ENCODE peak calls at places on chromosomes 11 and 22, in ten cellular contexts. One of them, this sample, is unnamed.

GRCh38 chr11:57514538-57515331 is 767 bp downstream of the SLC43A1 start:
- DNase-seq in progenitor cell of endocrine pancreas: no peak
- DNase-seq in activated T-cell treated with anti-CD3 and anti-CD28 coated beads, Interleukin-2, amount 50 U/mL, for 72 hours: peak
- DNase-seq in neural crest cell: peak
- DNase-seq in mesenchymal stem cell: peak
- DNase-seq in GM13977: peak
- DNase-seq in astrocyte of the cerebellum: no peak
- DNase-seq in activated CD4-positive, alpha-beta T cell treated with anti-CD3 and anti-CD28 coated beads for 24 hours: no peak
- DNase-seq in BJ: no peak
- DNase-seq in effector CD4-positive, alpha-beta T cell: peak
- DNase-seq in this sample: peak

GRCh38 chr22:21815958-21816357 is 51.5 kb downstream of the MAPK1 start:
- DNase-seq in progenitor cell of endocrine pancreas: no peak
- DNase-seq in activated T-cell treated with anti-CD3 and anti-CD28 coated beads, Interleukin-2, amount 50 U/mL, for 72 hours: no peak
- DNase-seq in neural crest cell: no peak
- DNase-seq in mesenchymal stem cell: no peak
- DNase-seq in GM13977: no peak
- DNase-seq in astrocyte of the cerebellum: no peak
- DNase-seq in activated CD4-positive, alpha-beta T cell treated with anti-CD3 and anti-CD28 coated beads for 24 hours: no peak
- DNase-seq in BJ: no peak
- DNase-seq in effector CD4-positive, alpha-beta T cell: no peak
- DNase-seq in this sample: no peak

GRCh38 chr22:30870451-30871345 is 97.9 kb downstream of the MORC2 start:
- DNase-seq in progenitor cell of endocrine pancreas: no peak
- DNase-seq in activated T-cell treated with anti-CD3 and anti-CD28 coated beads, Interleukin-2, amount 50 U/mL, for 72 hours: no peak
- DNase-seq in neural crest cell: no peak
- DNase-seq in mesenchymal stem cell: no peak
- DNase-seq in GM13977: no peak
- DNase-seq in astrocyte of the cerebellum: no peak
- DNase-seq in activated CD4-positive, alpha-beta T cell treated with anti-CD3 and anti-CD28 coated beads for 24 hours: no peak
- DNase-seq in BJ: no peak
- DNase-seq in effector CD4-positive, alpha-beta T cell: no peak
- DNase-seq in this sample: no peak

GRCh38 chr11:105073486-105074200 is 28.5 kb upstream of the CARD16 start:
- DNase-seq in progenitor cell of endocrine pancreas: no peak
- DNase-seq in activated T-cell treated with anti-CD3 and anti-CD28 coated beads, Interleukin-2, amount 50 U/mL, for 72 hours: no peak
- DNase-seq in neural crest cell: no peak
- DNase-seq in mesenchymal stem cell: no peak
- DNase-seq in GM13977: no peak
- DNase-seq in astrocyte of the cerebellum: no peak
- DNase-seq in activated CD4-positive, alpha-beta T cell treated with anti-CD3 and anti-CD28 coated beads for 24 hours: no peak
- DNase-seq in BJ: no peak
- DNase-seq in effector CD4-positive, alpha-beta T cell: no peak
- DNase-seq in this sample: no peak

GRCh38 chr11:65895482-65895981 is 4.7 kb downstream of the FOSL1 start:
- DNase-seq in progenitor cell of endocrine pancreas: no peak
- DNase-seq in activated T-cell treated with anti-CD3 and anti-CD28 coated beads, Interleukin-2, amount 50 U/mL, for 72 hours: no peak
- DNase-seq in neural crest cell: no peak
- DNase-seq in mesenchymal stem cell: no peak
- DNase-seq in GM13977: no peak
- DNase-seq in astrocyte of the cerebellum: no peak
- DNase-seq in activated CD4-positive, alpha-beta T cell treated with anti-CD3 and anti-CD28 coated beads for 24 hours: no peak
- DNase-seq in BJ: no peak
- DNase-seq in effector CD4-positive, alpha-beta T cell: no peak
- DNase-seq in this sample: no peak

GRCh38 chr11:118059231-118059940 is 17.5 kb upstream of the TMPRSS4 start:
- DNase-seq in progenitor cell of endocrine pancreas: no peak
- DNase-seq in activated T-cell treated with anti-CD3 and anti-CD28 coated beads, Interleukin-2, amount 50 U/mL, for 72 hours: no peak
- DNase-seq in neural crest cell: no peak
- DNase-seq in mesenchymal stem cell: no peak
- DNase-seq in GM13977: no peak
- DNase-seq in astrocyte of the cerebellum: no peak
- DNase-seq in activated CD4-positive, alpha-beta T cell treated with anti-CD3 and anti-CD28 coated beads for 24 hours: no peak
- DNase-seq in BJ: no peak
- DNase-seq in effector CD4-positive, alpha-beta T cell: no peak
- DNase-seq in this sample: peak

GRCh38 chr11:3970101-3970500 is 114.6 kb downstream of the STIM1 start:
- DNase-seq in progenitor cell of endocrine pancreas: no peak
- DNase-seq in activated T-cell treated with anti-CD3 and anti-CD28 coated beads, Interleukin-2, amount 50 U/mL, for 72 hours: peak
- DNase-seq in neural crest cell: no peak
- DNase-seq in mesenchymal stem cell: no peak
- DNase-seq in GM13977: no peak
- DNase-seq in astrocyte of the cerebellum: no peak
- DNase-seq in activated CD4-positive, alpha-beta T cell treated with anti-CD3 and anti-CD28 coated beads for 24 hours: no peak
- DNase-seq in BJ: no peak
- DNase-seq in effector CD4-positive, alpha-beta T cell: no peak
- DNase-seq in this sample: no peak

GRCh38 chr11:27040302-27041115 is at the start of gene BBOX1:
- DNase-seq in progenitor cell of endocrine pancreas: no peak
- DNase-seq in activated T-cell treated with anti-CD3 and anti-CD28 coated beads, Interleukin-2, amount 50 U/mL, for 72 hours: no peak
- DNase-seq in neural crest cell: no peak
- DNase-seq in mesenchymal stem cell: no peak
- DNase-seq in GM13977: no peak
- DNase-seq in astrocyte of the cerebellum: no peak
- DNase-seq in activated CD4-positive, alpha-beta T cell treated with anti-CD3 and anti-CD28 coated beads for 24 hours: no peak
- DNase-seq in BJ: no peak
- DNase-seq in effector CD4-positive, alpha-beta T cell: no peak
- DNase-seq in this sample: no peak

GRCh38 chr11:126345759-126346585 is 9.5 kb upstream of the ST3GAL4 start:
- DNase-seq in progenitor cell of endocrine pancreas: no peak
- DNase-seq in activated T-cell treated with anti-CD3 and anti-CD28 coated beads, Interleukin-2, amount 50 U/mL, for 72 hours: no peak
- DNase-seq in neural crest cell: no peak
- DNase-seq in mesenchymal stem cell: peak
- DNase-seq in GM13977: no peak
- DNase-seq in astrocyte of the cerebellum: no peak
- DNase-seq in activated CD4-positive, alpha-beta T cell treated with anti-CD3 and anti-CD28 coated beads for 24 hours: no peak
- DNase-seq in BJ: no peak
- DNase-seq in effector CD4-positive, alpha-beta T cell: no peak
- DNase-seq in this sample: no peak

GRCh38 chr11:61791737-61792309 is 576 bp downstream of the TMEM258 start:
- DNase-seq in progenitor cell of endocrine pancreas: peak
- DNase-seq in activated T-cell treated with anti-CD3 and anti-CD28 coated beads, Interleukin-2, amount 50 U/mL, for 72 hours: peak
- DNase-seq in neural crest cell: peak
- DNase-seq in mesenchymal stem cell: peak
- DNase-seq in GM13977: peak
- DNase-seq in astrocyte of the cerebellum: peak
- DNase-seq in activated CD4-positive, alpha-beta T cell treated with anti-CD3 and anti-CD28 coated beads for 24 hours: no peak
- DNase-seq in BJ: peak
- DNase-seq in effector CD4-positive, alpha-beta T cell: peak
- DNase-seq in this sample: peak

GRCh38 chr22:37210041-37210803 is 2.1 kb downstream of the SSTR3 start:
- DNase-seq in progenitor cell of endocrine pancreas: no peak
- DNase-seq in activated T-cell treated with anti-CD3 and anti-CD28 coated beads, Interleukin-2, amount 50 U/mL, for 72 hours: no peak
- DNase-seq in neural crest cell: no peak
- DNase-seq in mesenchymal stem cell: no peak
- DNase-seq in GM13977: no peak
- DNase-seq in astrocyte of the cerebellum: no peak
- DNase-seq in activated CD4-positive, alpha-beta T cell treated with anti-CD3 and anti-CD28 coated beads for 24 hours: no peak
- DNase-seq in BJ: no peak
- DNase-seq in effector CD4-positive, alpha-beta T cell: no peak
- DNase-seq in this sample: no peak

GRCh38 chr11:47270331-47271271 is 668 bp downstream of the MADD start:
- DNase-seq in progenitor cell of endocrine pancreas: no peak
- DNase-seq in activated T-cell treated with anti-CD3 and anti-CD28 coated beads, Interleukin-2, amount 50 U/mL, for 72 hours: peak
- DNase-seq in neural crest cell: no peak
- DNase-seq in mesenchymal stem cell: peak
- DNase-seq in GM13977: peak
- DNase-seq in astrocyte of the cerebellum: no peak
- DNase-seq in activated CD4-positive, alpha-beta T cell treated with anti-CD3 and anti-CD28 coated beads for 24 hours: no peak
- DNase-seq in BJ: no peak
- DNase-seq in effector CD4-positive, alpha-beta T cell: peak
- DNase-seq in this sample: no peak

GRCh38 chr11:69632900-69633299 is 8.1 kb upstream of the CCND1 start:
- DNase-seq in progenitor cell of endocrine pancreas: no peak
- DNase-seq in activated T-cell treated with anti-CD3 and anti-CD28 coated beads, Interleukin-2, amount 50 U/mL, for 72 hours: no peak
- DNase-seq in neural crest cell: no peak
- DNase-seq in mesenchymal stem cell: no peak
- DNase-seq in GM13977: no peak
- DNase-seq in astrocyte of the cerebellum: no peak
- DNase-seq in activated CD4-positive, alpha-beta T cell treated with anti-CD3 and anti-CD28 coated beads for 24 hours: no peak
- DNase-seq in BJ: no peak
- DNase-seq in effector CD4-positive, alpha-beta T cell: no peak
- DNase-seq in this sample: no peak

GRCh38 chr11:63489879-63490278 is 1.1 kb downstream of the PLAAT5 start:
- DNase-seq in progenitor cell of endocrine pancreas: no peak
- DNase-seq in activated T-cell treated with anti-CD3 and anti-CD28 coated beads, Interleukin-2, amount 50 U/mL, for 72 hours: no peak
- DNase-seq in neural crest cell: no peak
- DNase-seq in mesenchymal stem cell: no peak
- DNase-seq in GM13977: no peak
- DNase-seq in astrocyte of the cerebellum: peak
- DNase-seq in activated CD4-positive, alpha-beta T cell treated with anti-CD3 and anti-CD28 coated beads for 24 hours: no peak
- DNase-seq in BJ: no peak
- DNase-seq in effector CD4-positive, alpha-beta T cell: no peak
- DNase-seq in this sample: no peak

GRCh38 chr22:25193548-25193947 is 6.1 kb upstream of the CRYBB3 start:
- DNase-seq in progenitor cell of endocrine pancreas: no peak
- DNase-seq in activated T-cell treated with anti-CD3 and anti-CD28 coated beads, Interleukin-2, amount 50 U/mL, for 72 hours: no peak
- DNase-seq in neural crest cell: peak
- DNase-seq in mesenchymal stem cell: no peak
- DNase-seq in GM13977: no peak
- DNase-seq in astrocyte of the cerebellum: no peak
- DNase-seq in activated CD4-positive, alpha-beta T cell treated with anti-CD3 and anti-CD28 coated beads for 24 hours: no peak
- DNase-seq in BJ: no peak
- DNase-seq in effector CD4-positive, alpha-beta T cell: no peak
- DNase-seq in this sample: no peak

GRCh38 chr22:38080468-38080846 is 3.5 kb downstream of the SLC16A8 start:
- DNase-seq in progenitor cell of endocrine pancreas: no peak
- DNase-seq in activated T-cell treated with anti-CD3 and anti-CD28 coated beads, Interleukin-2, amount 50 U/mL, for 72 hours: no peak
- DNase-seq in neural crest cell: no peak
- DNase-seq in mesenchymal stem cell: no peak
- DNase-seq in GM13977: no peak
- DNase-seq in astrocyte of the cerebellum: no peak
- DNase-seq in activated CD4-positive, alpha-beta T cell treated with anti-CD3 and anti-CD28 coated beads for 24 hours: no peak
- DNase-seq in BJ: no peak
- DNase-seq in effector CD4-positive, alpha-beta T cell: no peak
- DNase-seq in this sample: no peak

GRCh38 chr11:107780775-107781174 is 68.9 kb upstream of the SLN start:
- DNase-seq in progenitor cell of endocrine pancreas: no peak
- DNase-seq in activated T-cell treated with anti-CD3 and anti-CD28 coated beads, Interleukin-2, amount 50 U/mL, for 72 hours: no peak
- DNase-seq in neural crest cell: no peak
- DNase-seq in mesenchymal stem cell: no peak
- DNase-seq in GM13977: no peak
- DNase-seq in astrocyte of the cerebellum: no peak
- DNase-seq in activated CD4-positive, alpha-beta T cell treated with anti-CD3 and anti-CD28 coated beads for 24 hours: no peak
- DNase-seq in BJ: no peak
- DNase-seq in effector CD4-positive, alpha-beta T cell: no peak
- DNase-seq in this sample: no peak

GRCh38 chr11:65277878-65278277 is 16.1 kb downstream of the POLA2 start:
- DNase-seq in progenitor cell of endocrine pancreas: no peak
- DNase-seq in activated T-cell treated with anti-CD3 and anti-CD28 coated beads, Interleukin-2, amount 50 U/mL, for 72 hours: no peak
- DNase-seq in neural crest cell: no peak
- DNase-seq in mesenchymal stem cell: no peak
- DNase-seq in GM13977: no peak
- DNase-seq in astrocyte of the cerebellum: no peak
- DNase-seq in activated CD4-positive, alpha-beta T cell treated with anti-CD3 and anti-CD28 coated beads for 24 hours: no peak
- DNase-seq in BJ: no peak
- DNase-seq in effector CD4-positive, alpha-beta T cell: no peak
- DNase-seq in this sample: no peak

GRCh38 chr11:17505146-17505545 is 28.5 kb upstream of the ABCC8 start:
- DNase-seq in progenitor cell of endocrine pancreas: no peak
- DNase-seq in activated T-cell treated with anti-CD3 and anti-CD28 coated beads, Interleukin-2, amount 50 U/mL, for 72 hours: no peak
- DNase-seq in neural crest cell: no peak
- DNase-seq in mesenchymal stem cell: no peak
- DNase-seq in GM13977: no peak
- DNase-seq in astrocyte of the cerebellum: no peak
- DNase-seq in activated CD4-positive, alpha-beta T cell treated with anti-CD3 and anti-CD28 coated beads for 24 hours: no peak
- DNase-seq in BJ: no peak
- DNase-seq in effector CD4-positive, alpha-beta T cell: no peak
- DNase-seq in this sample: no peak

GRCh38 chr11:121291896-121292502 is 572 bp upstream of the SC5D start:
- DNase-seq in progenitor cell of endocrine pancreas: no peak
- DNase-seq in activated T-cell treated with anti-CD3 and anti-CD28 coated beads, Interleukin-2, amount 50 U/mL, for 72 hours: no peak
- DNase-seq in neural crest cell: no peak
- DNase-seq in mesenchymal stem cell: no peak
- DNase-seq in GM13977: peak
- DNase-seq in astrocyte of the cerebellum: peak
- DNase-seq in activated CD4-positive, alpha-beta T cell treated with anti-CD3 and anti-CD28 coated beads for 24 hours: no peak
- DNase-seq in BJ: no peak
- DNase-seq in effector CD4-positive, alpha-beta T cell: no peak
- DNase-seq in this sample: no peak

GRCh38 chr11:96472085-96472484 is 82.3 kb downstream of the JRKL start:
- DNase-seq in progenitor cell of endocrine pancreas: no peak
- DNase-seq in activated T-cell treated with anti-CD3 and anti-CD28 coated beads, Interleukin-2, amount 50 U/mL, for 72 hours: no peak
- DNase-seq in neural crest cell: no peak
- DNase-seq in mesenchymal stem cell: no peak
- DNase-seq in GM13977: peak
- DNase-seq in astrocyte of the cerebellum: no peak
- DNase-seq in activated CD4-positive, alpha-beta T cell treated with anti-CD3 and anti-CD28 coated beads for 24 hours: no peak
- DNase-seq in BJ: no peak
- DNase-seq in effector CD4-positive, alpha-beta T cell: no peak
- DNase-seq in this sample: no peak

GRCh38 chr11:36376888-36377758 is 81.0 kb downstream of the PRR5L start:
- DNase-seq in progenitor cell of endocrine pancreas: peak
- DNase-seq in activated T-cell treated with anti-CD3 and anti-CD28 coated beads, Interleukin-2, amount 50 U/mL, for 72 hours: peak
- DNase-seq in neural crest cell: peak
- DNase-seq in mesenchymal stem cell: peak
- DNase-seq in GM13977: peak
- DNase-seq in astrocyte of the cerebellum: no peak
- DNase-seq in activated CD4-positive, alpha-beta T cell treated with anti-CD3 and anti-CD28 coated beads for 24 hours: no peak
- DNase-seq in BJ: no peak
- DNase-seq in effector CD4-positive, alpha-beta T cell: peak
- DNase-seq in this sample: peak

GRCh38 chr22:42262964-42263363 is 7.5 kb downstream of the TCF20 start:
- DNase-seq in progenitor cell of endocrine pancreas: no peak
- DNase-seq in activated T-cell treated with anti-CD3 and anti-CD28 coated beads, Interleukin-2, amount 50 U/mL, for 72 hours: no peak
- DNase-seq in neural crest cell: no peak
- DNase-seq in mesenchymal stem cell: no peak
- DNase-seq in GM13977: no peak
- DNase-seq in astrocyte of the cerebellum: no peak
- DNase-seq in activated CD4-positive, alpha-beta T cell treated with anti-CD3 and anti-CD28 coated beads for 24 hours: no peak
- DNase-seq in BJ: no peak
- DNase-seq in effector CD4-positive, alpha-beta T cell: no peak
- DNase-seq in this sample: no peak

GRCh38 chr22:45762545-45763235 is 91.1 kb downstream of the ATXN10 start:
- DNase-seq in progenitor cell of endocrine pancreas: no peak
- DNase-seq in activated T-cell treated with anti-CD3 and anti-CD28 coated beads, Interleukin-2, amount 50 U/mL, for 72 hours: no peak
- DNase-seq in neural crest cell: no peak
- DNase-seq in mesenchymal stem cell: no peak
- DNase-seq in GM13977: no peak
- DNase-seq in astrocyte of the cerebellum: no peak
- DNase-seq in activated CD4-positive, alpha-beta T cell treated with anti-CD3 and anti-CD28 coated beads for 24 hours: no peak
- DNase-seq in BJ: no peak
- DNase-seq in effector CD4-positive, alpha-beta T cell: no peak
- DNase-seq in this sample: no peak

GRCh38 chr11:77148963-77149715 is 21.1 kb downstream of the MYO7A start:
- DNase-seq in progenitor cell of endocrine pancreas: no peak
- DNase-seq in activated T-cell treated with anti-CD3 and anti-CD28 coated beads, Interleukin-2, amount 50 U/mL, for 72 hours: no peak
- DNase-seq in neural crest cell: no peak
- DNase-seq in mesenchymal stem cell: no peak
- DNase-seq in GM13977: no peak
- DNase-seq in astrocyte of the cerebellum: no peak
- DNase-seq in activated CD4-positive, alpha-beta T cell treated with anti-CD3 and anti-CD28 coated beads for 24 hours: no peak
- DNase-seq in BJ: no peak
- DNase-seq in effector CD4-positive, alpha-beta T cell: no peak
- DNase-seq in this sample: no peak

GRCh38 chr11:2577071-2578005 is 122.5 kb downstream of the KCNQ1OT1 start:
- DNase-seq in progenitor cell of endocrine pancreas: peak
- DNase-seq in activated T-cell treated with anti-CD3 and anti-CD28 coated beads, Interleukin-2, amount 50 U/mL, for 72 hours: no peak
- DNase-seq in neural crest cell: no peak
- DNase-seq in mesenchymal stem cell: no peak
- DNase-seq in GM13977: no peak
- DNase-seq in astrocyte of the cerebellum: no peak
- DNase-seq in activated CD4-positive, alpha-beta T cell treated with anti-CD3 and anti-CD28 coated beads for 24 hours: no peak
- DNase-seq in BJ: no peak
- DNase-seq in effector CD4-positive, alpha-beta T cell: peak
- DNase-seq in this sample: peak

GRCh38 chr22:26753125-26753862 is 95.9 kb downstream of the MIAT start:
- DNase-seq in progenitor cell of endocrine pancreas: no peak
- DNase-seq in activated T-cell treated with anti-CD3 and anti-CD28 coated beads, Interleukin-2, amount 50 U/mL, for 72 hours: no peak
- DNase-seq in neural crest cell: no peak
- DNase-seq in mesenchymal stem cell: no peak
- DNase-seq in GM13977: no peak
- DNase-seq in astrocyte of the cerebellum: no peak
- DNase-seq in activated CD4-positive, alpha-beta T cell treated with anti-CD3 and anti-CD28 coated beads for 24 hours: no peak
- DNase-seq in BJ: no peak
- DNase-seq in effector CD4-positive, alpha-beta T cell: no peak
- DNase-seq in this sample: no peak

GRCh38 chr11:8910662-8911039 is 338 bp upstream of the AKIP1 start:
- DNase-seq in progenitor cell of endocrine pancreas: no peak
- DNase-seq in activated T-cell treated with anti-CD3 and anti-CD28 coated beads, Interleukin-2, amount 50 U/mL, for 72 hours: peak
- DNase-seq in neural crest cell: no peak
- DNase-seq in mesenchymal stem cell: no peak
- DNase-seq in GM13977: no peak
- DNase-seq in astrocyte of the cerebellum: no peak
- DNase-seq in activated CD4-positive, alpha-beta T cell treated with anti-CD3 and anti-CD28 coated beads for 24 hours: no peak
- DNase-seq in BJ: no peak
- DNase-seq in effector CD4-positive, alpha-beta T cell: no peak
- DNase-seq in this sample: no peak